ENCODE peak calls at places on chromosomes 12 and 14, in seven cellular contexts. N, H, J, Y, D, B and C are unnamed samples.

GRCh38 chr14:69107407-69108003 is 45.4 kb downstream of the DCAF5 start:
- DNase-seq in N (no peak), H (peak; percentile 71), J (peak; percentile 11), Y (peak; percentile 85), D (peak; percentile 63), B (no peak), C (peak; percentile 91)

GRCh38 chr12:93740721-93741120 is 63.5 kb downstream of the CRADD start:
- DNase-seq in N (no peak), H (no peak), J (no peak), Y (peak; percentile 73), D (no peak), B (no peak), C (no peak)

GRCh38 chr14:69460093-69460701 is 24.3 kb upstream of the PLEKHD1 start:
- DNase-seq in N (peak; percentile 2), H (peak; percentile 85), J (peak; percentile 36), Y (peak; percentile 93), D (peak; percentile 91), B (peak; percentile 68), C (peak; percentile 95)

GRCh38 chr14:38254565-38255407 is 1.1 kb downstream of the CLEC14A start:
- DNase-seq in N (no peak), H (no peak), J (no peak), Y (peak; percentile 38), D (peak; percentile 35), B (no peak), C (peak; percentile 12)

GRCh38 chr12:101097829-101098580 is 112.0 kb downstream of the SLC5A8 start:
- DNase-seq in N (no peak), H (no peak), J (no peak), Y (no peak), D (no peak), B (no peak), C (no peak)

GRCh38 chr14:68935761-68936209 is 43.3 kb downstream of the ACTN1 start:
- DNase-seq in N (no peak), H (no peak), J (no peak), Y (no peak), D (no peak), B (peak; percentile 84), C (no peak)

GRCh38 chr12:15796493-15797141 is 7.4 kb upstream of the EPS8 start:
- DNase-seq in N (no peak), H (peak; percentile 24), J (no peak), Y (peak; percentile 67), D (peak; percentile 67), B (no peak), C (no peak)

GRCh38 chr12:54560374-54560858 is 11.0 kb downstream of the PDE1B start:
- DNase-seq in N (peak; percentile 43), H (peak; percentile 92), J (peak; percentile 80), Y (peak; percentile 88), D (peak; percentile 79), B (peak; percentile 93), C (peak; percentile 80)

GRCh38 chr12:62947364-62947763 is 12.4 kb upstream of the PPM1H start:
- DNase-seq in N (no peak), H (no peak), J (no peak), Y (no peak), D (no peak), B (no peak), C (no peak)

GRCh38 chr12:100311317-100311716 is 44.3 kb downstream of the SCYL2 start:
- DNase-seq in N (no peak), H (no peak), J (no peak), Y (no peak), D (no peak), B (no peak), C (no peak)

GRCh38 chr14:102811254-102811963 is 34.2 kb downstream of the TRAF3 start:
- DNase-seq in N (no peak), H (no peak), J (no peak), Y (no peak), D (no peak), B (no peak), C (no peak)

GRCh38 chr14:22837059-22837749 is 819 bp downstream of the MMP14 start:
- DNase-seq in N (no peak), H (peak; percentile 61), J (no peak), Y (peak; percentile 81), D (peak; percentile 74), B (peak; percentile 71), C (peak; percentile 77)

GRCh38 chr12:56718167-56718566 is 6.9 kb downstream of the NACA start:
- DNase-seq in N (no peak), H (no peak), J (no peak), Y (no peak), D (no peak), B (no peak), C (no peak)

GRCh38 chr12:50055831-50056628 is 1.4 kb upstream of the ASIC1 start:
- DNase-seq in N (no peak), H (peak; percentile 72), J (peak; percentile 56), Y (peak; percentile 69), D (peak; percentile 52), B (no peak), C (peak; percentile 74)

GRCh38 chr14:100394886-100395672 is 71.9 kb downstream of the SLC25A47 start:
- DNase-seq in N (no peak), H (no peak), J (no peak), Y (no peak), D (no peak), B (no peak), C (no peak)

GRCh38 chr12:124992874-124993567 is 424 bp upstream of the BRI3BP start:
- DNase-seq in N (peak; percentile 53), H (no peak), J (peak; percentile 78), Y (peak; percentile 11), D (peak; percentile 22), B (no peak), C (peak; percentile 49)

GRCh38 chr12:131604146-131604844 is 106.6 kb upstream of the SFSWAP start:
- DNase-seq in N (no peak), H (no peak), J (no peak), Y (no peak), D (no peak), B (no peak), C (no peak)